ENCODE peak calls at places on chromosomes 6 and 20, in four cellular contexts. A is IMR-90, X is H9, Y is H1. T is an unnamed sample.

GRCh38 chr20:60446273-60447111 is 488.3 kb downstream of the CDH26 start:
- DNase-seq in A (no peak), X (no peak), Y (no peak), T (no peak)

GRCh38 chr6:42441661-42442081 is 10.1 kb downstream of the TRERF1 start:
- DNase-seq in A (peak), X (peak), Y (no peak), T (peak)

GRCh38 chr20:48772183-48772976 is 55.4 kb downstream of the PREX1 start:
- DNase-seq in A (no peak), X (no peak), Y (no peak), T (no peak)

GRCh38 chr20:62219992-62220665 is at the start of gene HRH3:
- DNase-seq in A (no peak), X (peak), Y (no peak), T (peak)

GRCh38 chr6:148044921-148045320 is 297.7 kb upstream of the SASH1 start:
- DNase-seq in A (peak), X (no peak), Y (no peak), T (no peak)

GRCh38 chr6:84910881-84911607 is 146.6 kb upstream of the TBX18 start:
- DNase-seq in A (no peak), X (no peak), Y (no peak), T (no peak)

GRCh38 chr20:23061713-23062561 is 12.5 kb upstream of the THBD start:
- DNase-seq in A (peak), X (peak), Y (no peak), T (peak)

GRCh38 chr6:34189806-34190503 is 44.1 kb upstream of the GRM4 start:
- DNase-seq in A (no peak), X (no peak), Y (no peak), T (no peak)

GRCh38 chr6:114290864-114291263 is 52.0 kb downstream of the HS3ST5 start:
- DNase-seq in A (no peak), X (no peak), Y (no peak), T (peak)

GRCh38 chr6:23454090-23454998 is 671.7 kb upstream of the NRSN1 start:
- DNase-seq in A (peak), X (no peak), Y (no peak), T (peak)

GRCh38 chr20:32485126-32485769 is 99.9 kb downstream of the NOL4L start:
- DNase-seq in A (peak), X (peak), Y (no peak), T (peak)

GRCh38 chr6:125931733-125932450 is 24.7 kb upstream of the HINT3 start:
- DNase-seq in A (peak), X (no peak), Y (no peak), T (no peak)

GRCh38 chr6:93164781-93165180 is 254.6 kb downstream of the EPHA7 start:
- DNase-seq in A (no peak), X (no peak), Y (no peak), T (no peak)

GRCh38 chr6:39927159-39927558 is 7.1 kb downstream of the MOCS1 start:
- DNase-seq in A (peak), X (no peak), Y (no peak), T (peak)

GRCh38 chr6:37432916-37433656 is at the start of gene CMTR1:
- DNase-seq in A (peak), X (peak), Y (peak), T (peak)

GRCh38 chr20:48668451-48668946 is 159.3 kb downstream of the PREX1 start:
- DNase-seq in A (no peak), X (no peak), Y (no peak), T (no peak)

GRCh38 chr20:58236612-58237317 is 8.3 kb upstream of the ANKRD60 start:
- DNase-seq in A (peak), X (peak), Y (peak), T (peak)

GRCh38 chr6:2029130-2029794 is 216.1 kb downstream of the GMDS start:
- DNase-seq in A (no peak), X (no peak), Y (no peak), T (no peak)

GRCh38 chr6:5541751-5542432 is 280.6 kb downstream of the FARS2 start:
- DNase-seq in A (peak), X (peak), Y (peak), T (peak)

GRCh38 chr6:101399627-101399955 is 6.1 kb downstream of the GRIK2 start:
- DNase-seq in A (no peak), X (peak), Y (no peak), T (no peak)

GRCh38 chr20:6583134-6583738 is 184.2 kb upstream of the BMP2 start:
- DNase-seq in A (peak), X (peak), Y (peak), T (peak)

GRCh38 chr6:101454106-101454676 is 60.7 kb downstream of the GRIK2 start:
- DNase-seq in A (peak), X (no peak), Y (no peak), T (no peak)

GRCh38 chr20:62828051-62828450 is 11.2 kb downstream of the COL9A3 start:
- DNase-seq in A (no peak), X (no peak), Y (no peak), T (no peak)

GRCh38 chr20:53960586-53961386 is 109.6 kb downstream of the BCAS1 start:
- DNase-seq in A (no peak), X (no peak), Y (no peak), T (no peak)

GRCh38 chr20:63693975-63694595 is 2.4 kb upstream of the TNFRSF6B start:
- DNase-seq in A (no peak), X (no peak), Y (no peak), T (no peak)

GRCh38 chr6:139323511-139324445 is 32.0 kb upstream of the TXLNB start:
- DNase-seq in A (peak), X (peak), Y (no peak), T (peak)

GRCh38 chr20:53157443-53158408 is 185.6 kb downstream of the TSHZ2 start:
- DNase-seq in A (peak), X (peak), Y (peak), T (peak)

GRCh38 chr20:33657704-33658095 is 4.4 kb upstream of the C20orf144 start:
- DNase-seq in A (no peak), X (no peak), Y (no peak), T (no peak)

GRCh38 chr6:106247293-106247692 is 78.3 kb downstream of the ATG5 start:
- DNase-seq in A (peak), X (no peak), Y (no peak), T (no peak)

GRCh38 chr6:114998492-114998891 is 655.7 kb upstream of the HS3ST5 start:
- DNase-seq in A (no peak), X (no peak), Y (no peak), T (no peak)

GRCh38 chr6:83590413-83590812 is 78.1 kb downstream of the PRSS35 start:
- DNase-seq in A (peak), X (no peak), Y (no peak), T (no peak)

GRCh38 chr20:38219006-38219950 is 41.3 kb downstream of the KIAA1755 start:
- DNase-seq in A (no peak), X (no peak), Y (no peak), T (no peak)

GRCh38 chr20:41786158-41786557 is 168.0 kb upstream of the CHD6 start:
- DNase-seq in A (peak), X (no peak), Y (no peak), T (no peak)

GRCh38 chr6:134249759-134250602 is 67.9 kb downstream of the SGK1 start:
- DNase-seq in A (peak), X (no peak), Y (no peak), T (no peak)

GRCh38 chr6:6479706-6480250 is 108.7 kb upstream of the LY86 start:
- DNase-seq in A (no peak), X (no peak), Y (no peak), T (no peak)

GRCh38 chr6:137819740-137820139 is 47.3 kb upstream of the TNFAIP3 start:
- DNase-seq in A (no peak), X (no peak), Y (no peak), T (no peak)

GRCh38 chr6:167717455-167717854 is 109.3 kb upstream of the AFDN start:
- DNase-seq in A (no peak), X (no peak), Y (no peak), T (no peak)
- H4K5ac ChIP-seq in A (no peak), X (no peak), Y (no peak), T (no peak)

DNA sequence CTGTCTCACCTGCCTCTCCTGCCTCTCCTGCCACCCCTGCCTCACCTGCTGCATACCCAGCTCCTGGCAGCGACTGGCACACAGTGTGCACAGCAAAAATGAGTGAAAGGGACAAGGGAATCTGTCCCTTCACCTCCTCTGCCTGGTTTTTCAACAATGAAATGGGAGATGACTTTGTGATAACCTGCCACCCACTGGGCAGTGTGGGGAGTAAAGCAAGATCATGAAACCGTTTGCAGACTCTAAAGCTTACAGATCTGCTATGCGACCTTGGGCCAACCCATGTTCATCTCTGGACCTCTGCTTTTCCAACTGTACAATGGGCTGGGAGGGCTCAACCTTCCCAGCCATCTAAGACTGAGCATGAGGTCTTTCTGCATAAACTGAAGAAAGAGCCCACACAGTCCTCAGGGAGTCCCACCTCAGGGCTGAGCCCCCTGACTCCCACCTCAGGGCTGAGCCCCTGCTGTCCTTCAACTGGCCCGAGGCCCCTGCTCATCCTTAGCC is 81.1 kb downstream of the RIPOR3 start:
- DNase-seq in A (no peak), X (no peak), Y (no peak), T (no peak)
- H4K5ac ChIP-seq in A (no peak), X (no peak), Y (no peak), T (no peak)

DNA sequence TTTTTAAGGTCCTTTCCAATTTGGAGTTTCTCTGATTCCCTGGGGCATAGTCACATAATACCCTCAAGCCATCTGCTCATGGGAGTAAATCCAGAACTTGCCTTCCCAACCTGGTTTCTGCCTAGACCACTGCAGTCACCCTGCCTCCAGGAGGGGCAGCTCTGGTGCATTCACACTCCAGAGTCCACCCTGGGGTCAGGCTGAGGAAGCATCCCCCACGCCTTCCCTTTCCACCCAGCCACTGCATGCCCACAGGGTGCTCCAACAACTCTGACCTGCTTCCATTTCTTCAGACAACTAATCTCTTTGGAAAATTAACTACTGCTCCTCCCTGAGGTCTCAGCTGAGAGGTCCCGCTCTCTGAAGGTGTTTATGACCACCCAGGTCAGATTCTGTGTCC is 211.4 kb upstream of the RIN2 start:
- DNase-seq in A (no peak), X (no peak), Y (no peak), T (no peak)
- H4K5ac ChIP-seq in A (no peak), X (no peak), Y (no peak), T (no peak)

GRCh38 chr20:9140172-9140760 is 71.4 kb downstream of the PLCB4 start:
- DNase-seq in A (no peak), X (no peak), Y (no peak), T (peak)

GRCh38 chr20:9141916-9142315 is 73.0 kb downstream of the PLCB4 start:
- DNase-seq in A (no peak), X (no peak), Y (no peak), T (no peak)

GRCh38 chr20:9142809-9143208 is 73.9 kb downstream of the PLCB4 start:
- DNase-seq in A (no peak), X (no peak), Y (no peak), T (no peak)

GRCh38 chr20:9139106-9139808 is 70.4 kb downstream of the PLCB4 start:
- DNase-seq in A (no peak), X (no peak), Y (no peak), T (peak)

DNA sequence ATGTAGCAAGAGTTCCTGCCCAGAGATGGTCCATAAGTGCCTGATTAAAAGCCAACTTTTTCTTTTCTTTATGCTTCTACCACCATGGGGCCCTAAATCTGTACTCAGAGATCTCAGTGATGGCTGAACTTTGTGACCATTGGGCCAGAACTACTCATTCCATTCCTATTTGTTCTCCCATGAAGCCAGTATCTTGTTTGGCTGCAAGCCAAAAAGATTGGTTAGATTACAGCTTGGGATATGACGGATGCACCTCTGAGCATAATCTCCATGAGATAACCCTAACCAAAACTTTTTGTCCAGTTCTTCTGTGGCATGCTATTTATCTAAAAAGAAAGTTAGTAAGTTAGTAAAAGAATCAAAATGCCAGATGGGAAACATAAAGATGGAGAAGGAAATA is 72.2 kb downstream of the PLCB4 start:
- DNase-seq in A (no peak), X (no peak), Y (no peak), T (no peak)
- H4K5ac ChIP-seq in A (no peak), X (no peak), Y (no peak), T (no peak)

DNA sequence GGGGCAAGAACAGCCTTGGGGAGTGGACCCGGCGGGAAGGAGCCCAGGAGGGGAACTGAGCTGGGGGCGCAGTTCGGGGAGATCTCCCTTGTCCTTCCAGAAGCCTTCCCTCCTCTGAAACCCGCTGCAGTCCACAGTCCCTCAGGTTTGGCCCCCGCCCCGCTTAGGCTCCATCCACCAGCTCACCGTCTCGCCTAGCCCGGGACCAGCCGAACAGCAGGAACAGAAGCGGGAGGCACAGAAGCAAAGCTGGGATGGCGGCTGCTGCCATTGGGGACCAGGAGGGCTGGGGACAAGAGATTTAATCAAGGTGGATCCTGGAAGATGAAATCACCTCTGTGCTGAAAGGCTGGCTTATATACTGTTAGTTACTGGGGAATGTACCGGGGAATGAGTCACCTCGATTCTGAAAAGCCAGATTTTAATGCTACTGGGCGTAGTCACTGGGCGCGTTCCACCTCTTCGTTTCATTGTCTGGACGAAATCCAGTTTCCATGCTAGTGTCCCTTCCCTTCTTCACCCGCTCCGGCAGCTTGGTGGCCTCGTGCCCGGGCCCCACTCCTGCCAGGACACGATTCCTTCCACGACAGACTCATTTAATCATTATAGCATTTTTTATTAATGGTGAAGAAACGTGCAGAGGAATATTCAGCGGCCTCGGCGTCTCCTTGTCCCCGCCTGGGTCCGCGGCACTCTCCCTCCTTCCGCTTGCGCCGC is at the start of gene RAET1L:
- DNase-seq in A (peak), X (no peak), Y (no peak), T (no peak)
- H4K5ac ChIP-seq in A (no peak), X (no peak), Y (no peak), T (no peak)

GRCh38 chr20:11429168-11429567 is 488.5 kb upstream of the BTBD3 start:
- DNase-seq in A (no peak), X (no peak), Y (no peak), T (no peak)
- H4K5ac ChIP-seq in A (no peak), X (no peak), Y (no peak), T (no peak)

GRCh38 chr20:45358282-45359068 is 4.5 kb upstream of the SYS1 start:
- DNase-seq in A (peak), X (no peak), Y (no peak), T (no peak)

GRCh38 chr20:45354423-45355208 is 6.4 kb upstream of the SDC4 start:
- DNase-seq in A (peak), X (no peak), Y (no peak), T (no peak)

GRCh38 chr20:45355209-45355608 is 7.0 kb upstream of the SDC4 start:
- DNase-seq in A (peak), X (no peak), Y (no peak), T (no peak)

GRCh38 chr20:45353746-45354145 is 5.5 kb upstream of the SDC4 start:
- DNase-seq in A (no peak), X (no peak), Y (no peak), T (peak)

GRCh38 chr20:45355685-45356084 is 7.3 kb upstream of the SYS1 start:
- DNase-seq in A (no peak), X (no peak), Y (no peak), T (no peak)
- H4K5ac ChIP-seq in A (no peak), X (no peak), Y (no peak), T (no peak)

DNA sequence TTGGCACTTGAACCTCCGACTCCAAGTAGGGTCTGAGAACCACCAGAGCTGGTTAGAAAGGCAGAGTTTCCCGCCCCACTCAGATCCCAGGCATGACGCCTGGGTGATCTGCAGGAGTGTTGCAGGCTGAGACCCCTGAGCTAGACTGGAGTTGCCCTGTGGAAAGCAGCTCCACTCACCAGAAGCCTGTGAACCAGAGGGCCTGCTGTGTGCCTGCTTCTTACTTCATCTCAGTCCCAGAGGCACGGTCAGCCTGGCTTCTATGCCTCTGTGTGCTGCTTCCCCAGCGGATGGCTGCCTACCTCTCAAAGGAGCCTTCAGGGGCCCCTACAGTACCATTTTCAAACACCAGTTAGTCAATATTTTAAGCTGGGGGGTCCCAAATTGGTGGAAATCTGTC is 15.6 kb upstream of the CCN6 start:
- DNase-seq in A (no peak), X (no peak), Y (no peak), T (no peak)
- H4K5ac ChIP-seq in A (peak), X (no peak), Y (no peak), T (no peak)

GRCh38 chr20:10281911-10282310 is 63.3 kb downstream of the SNAP25 start:
- DNase-seq in A (no peak), X (no peak), Y (no peak), T (no peak)

GRCh38 chr20:10278416-10278815 is 59.8 kb downstream of the SNAP25 start:
- DNase-seq in A (no peak), X (no peak), Y (no peak), T (peak)

GRCh38 chr20:10280016-10280908 is 61.6 kb downstream of the SNAP25 start:
- DNase-seq in A (peak), X (no peak), Y (no peak), T (peak)

GRCh38 chr20:10276886-10277580 is 58.4 kb downstream of the SNAP25 start:
- DNase-seq in A (no peak), X (no peak), Y (no peak), T (peak)

DNA sequence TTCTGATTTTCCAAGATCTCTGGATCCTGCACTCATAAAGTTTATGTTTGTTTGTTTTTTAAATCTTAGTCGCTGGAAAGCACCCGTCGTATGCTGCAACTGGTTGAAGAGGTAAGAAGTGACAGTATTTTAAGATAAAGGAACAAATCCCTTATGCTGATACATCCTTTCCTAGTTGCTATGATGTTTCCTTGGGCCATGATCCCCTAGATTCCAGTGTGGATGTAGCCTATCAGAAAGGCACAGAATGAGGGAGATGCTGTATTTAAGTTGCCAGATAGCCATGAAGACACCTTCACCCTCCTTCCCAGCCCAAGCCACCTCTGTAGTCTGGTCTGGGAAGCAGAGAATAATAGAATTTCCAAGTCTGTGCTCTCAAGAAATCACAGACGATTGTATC is 59.0 kb downstream of the SNAP25 start:
- DNase-seq in A (no peak), X (no peak), Y (no peak), T (peak)
- H4K5ac ChIP-seq in A (no peak), X (no peak), Y (no peak), T (no peak)

DNA sequence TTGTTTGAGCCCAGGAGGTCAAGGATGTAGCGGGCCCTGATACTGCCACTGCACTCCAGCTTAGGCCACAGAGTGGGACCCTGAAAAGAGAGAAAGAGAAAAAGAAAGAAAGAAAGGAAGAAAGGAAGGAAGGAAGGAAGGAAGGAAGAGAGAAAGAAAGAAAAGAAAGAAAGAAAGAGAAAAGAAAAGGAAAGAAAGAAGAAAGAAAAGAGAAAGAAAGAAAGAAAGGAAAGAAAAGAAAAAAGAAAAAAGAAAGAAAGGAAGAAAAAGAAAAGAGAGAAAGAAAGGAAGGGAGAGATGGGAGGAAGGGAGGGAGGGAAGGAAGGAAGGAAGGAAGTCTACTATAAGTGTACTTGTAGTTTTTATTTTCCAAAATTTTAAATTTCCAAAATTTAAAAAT is 42.2 kb upstream of the AKAP12 start:
- DNase-seq in A (no peak), X (no peak), Y (no peak), T (no peak)
- H4K5ac ChIP-seq in A (no peak), X (no peak), Y (no peak), T (no peak)

T was measured in mesendoderm.